ENCODE peak calls at places on chromosomes 11 and 22, in five cellular contexts. O, Q, Y, N and H are unnamed samples. For H3K36me3, the result is how much of the 10 kb centered on the place peaks cover.

GRCh38 chr11:113189909-113190667 is 124.3 kb upstream of the TTC12 start:
- DNase-seq in Q (peak), Y (peak), O (no peak), N (no peak), H (peak)

GRCh38 chr22:33477131-33478111 is 419.2 kb upstream of the SYN3 start:
- DNase-seq in Q (no peak), N (no peak), Y (peak), O (no peak), H (no peak)

GRCh38 chr22:48489551-48490512 is 1337.8 kb downstream of the BRD1 start:
- DNase-seq in Y (peak), Q (no peak), O (no peak), N (no peak), H (no peak)

GRCh38 chr11:135027461-135027860 is 615.4 kb upstream of the B3GAT1 start:
- DNase-seq in O (no peak), Y (peak), Q (peak), N (peak), H (no peak)

GRCh38 chr22:50178471-50178864 is 7.2 kb upstream of the TRABD start:
- DNase-seq in O (no peak), N (no peak), Y (no peak), Q (no peak), H (no peak)

GRCh38 chr11:125376856-125377255 is 119.2 kb downstream of the FEZ1 start:
- DNase-seq in Y (peak), O (no peak), Q (no peak), N (no peak), H (no peak)

GRCh38 chr11:13333456-13333957 is 55.9 kb downstream of the BMAL1 start:
- DNase-seq in O (no peak), Y (peak), N (no peak), Q (peak), H (no peak)

GRCh38 chr11:114098927-114099326 is 39.4 kb downstream of the ZBTB16 start:
- DNase-seq in Y (no peak), N (no peak), Q (no peak), O (no peak), H (no peak)

GRCh38 chr11:35144103-35144741 is 5.3 kb downstream of the CD44 start:
- DNase-seq in Y (peak), Q (peak), N (peak), O (peak), H (no peak)

GRCh38 chr22:29316429-29316828 is 932 bp upstream of the RASL10A start:
- DNase-seq in Y (no peak), O (no peak), Q (no peak), N (no peak), H (no peak)

GRCh38 chr22:46576556-46577351 is 39.3 kb upstream of the CELSR1 start:
- DNase-seq in Y (no peak), N (peak), O (peak), Q (no peak), H (no peak)

GRCh38 chr22:35838849-35839646 is 121.4 kb downstream of the APOL5 start:
- DNase-seq in O (no peak), Y (peak), N (peak), Q (peak), H (no peak)

GRCh38 chr11:64026575-64027213 is 9.0 kb upstream of the FLRT1 start:
- DNase-seq in Y (no peak), N (no peak), Q (no peak), O (no peak), H (no peak)

GRCh38 chr22:22800716-22801115 is 86.9 kb upstream of the IGLL5 start:
- DNase-seq in O (no peak), Q (no peak), Y (no peak), N (no peak), H (no peak)

GRCh38 chr11:43581370-43582023 is 99.0 kb upstream of the HSD17B12 start:
- DNase-seq in O (no peak), Q (no peak), Y (no peak), N (no peak), H (no peak)

GRCh38 chr22:43213066-43213465 is 26.1 kb upstream of the TTLL12 start:
- DNase-seq in Q (no peak), O (no peak), N (no peak), Y (no peak), H (no peak)

GRCh38 chr11:121451178-121451981 is 734 bp upstream of the SORL1 start:
- DNase-seq in O (no peak), N (peak), Q (no peak), Y (no peak), H (no peak)

GRCh38 chr11:132058211-132058772 is 687.9 kb downstream of the NTM start:
- DNase-seq in Q (peak), N (no peak), Y (peak), O (no peak), H (no peak)

GRCh38 chr22:37843746-37844089 is 416 bp downstream of the ANKRD54 start:
- DNase-seq in O (no peak), N (peak), Q (no peak), Y (no peak), H (no peak)

GRCh38 chr22:45903355-45904149 is 73.4 kb downstream of the WNT7B start:
- DNase-seq in Y (peak), Q (peak), O (no peak), N (no peak), H (peak)

GRCh38 chr11:61840371-61840770 is 12.3 kb downstream of the FADS2 start:
- DNase-seq in Q (no peak), O (no peak), Y (no peak), N (no peak), H (no peak)

GRCh38 chr11:72574046-72574445 is 100.2 kb downstream of the PDE2A start:
- DNase-seq in N (no peak), Y (no peak), O (no peak), Q (no peak), H (no peak)

GRCh38 chr22:17239156-17239701 is 20.0 kb upstream of the ADA2 start:
- DNase-seq in Q (no peak), Y (no peak), O (no peak), N (no peak), H (no peak)

GRCh38 chr11:133096981-133097380 is 435.3 kb downstream of the OPCML start:
- DNase-seq in Q (no peak), O (no peak), Y (no peak), N (no peak), H (no peak)

GRCh38 chr11:13294771-13295579 is 17.4 kb downstream of the BMAL1 start:
- DNase-seq in Y (no peak), Q (no peak), O (no peak), N (no peak), H (no peak)

GRCh38 chr11:103317118-103317517 is 207.9 kb downstream of the DYNC2H1 start:
- DNase-seq in Y (peak), O (no peak), Q (peak), N (no peak), H (no peak)

GRCh38 chr11:118689503-118689851 is 10.0 kb upstream of the TREH start:
- DNase-seq in Y (no peak), N (no peak), O (no peak), Q (no peak), H (no peak)

GRCh38 chr11:67640021-67640757 is 626 bp upstream of the TBX10 start:
- DNase-seq in O (peak), Q (peak), N (peak), Y (no peak), H (no peak)

GRCh38 chr11:65743928-65744698 is 23.5 kb upstream of the RNASEH2C start:
- DNase-seq in Y (no peak), Q (no peak), O (no peak), N (peak), H (no peak)

GRCh38 chr11:74282863-74283484 is 28.5 kb downstream of the P4HA3 start:
- DNase-seq in N (no peak), O (no peak), Y (no peak), Q (no peak), H (no peak)

GRCh38 chr11:65060913-65061408 is 2.6 kb upstream of the NAALADL1 start:
- DNase-seq in Y (no peak), N (no peak), Q (peak), O (no peak), H (no peak)

GRCh38 chr11:44866301-44866700 is 84.4 kb downstream of the TP53I11 start:
- DNase-seq in O (no peak), Y (no peak), Q (no peak), N (no peak), H (no peak)

GRCh38 chr11:78427615-78428272 is 10.1 kb upstream of the GAB2 start:
- DNase-seq in O (no peak), Q (peak), Y (no peak), N (no peak), H (no peak)

GRCh38 chr11:71488086-71488967 is 35.3 kb downstream of the NADSYN1 start:
- DNase-seq in Q (peak), N (no peak), O (no peak), Y (peak), H (no peak)

GRCh38 chr11:128777369-128778011 is 83.6 kb downstream of the FLI1 start:
- DNase-seq in O (no peak), Y (no peak), N (no peak), Q (no peak), H (no peak)

GRCh38 chr11:34356918-34357645 is 728 bp downstream of the ABTB2 start:
- DNase-seq in O (peak), N (no peak), Q (peak), Y (peak), H (no peak)

GRCh38 chr11:130527648-130528300 is 79.3 kb downstream of the ADAMTS15 start:
- DNase-seq in Q (peak), O (no peak), N (no peak), Y (peak), H (no peak)

DNA sequence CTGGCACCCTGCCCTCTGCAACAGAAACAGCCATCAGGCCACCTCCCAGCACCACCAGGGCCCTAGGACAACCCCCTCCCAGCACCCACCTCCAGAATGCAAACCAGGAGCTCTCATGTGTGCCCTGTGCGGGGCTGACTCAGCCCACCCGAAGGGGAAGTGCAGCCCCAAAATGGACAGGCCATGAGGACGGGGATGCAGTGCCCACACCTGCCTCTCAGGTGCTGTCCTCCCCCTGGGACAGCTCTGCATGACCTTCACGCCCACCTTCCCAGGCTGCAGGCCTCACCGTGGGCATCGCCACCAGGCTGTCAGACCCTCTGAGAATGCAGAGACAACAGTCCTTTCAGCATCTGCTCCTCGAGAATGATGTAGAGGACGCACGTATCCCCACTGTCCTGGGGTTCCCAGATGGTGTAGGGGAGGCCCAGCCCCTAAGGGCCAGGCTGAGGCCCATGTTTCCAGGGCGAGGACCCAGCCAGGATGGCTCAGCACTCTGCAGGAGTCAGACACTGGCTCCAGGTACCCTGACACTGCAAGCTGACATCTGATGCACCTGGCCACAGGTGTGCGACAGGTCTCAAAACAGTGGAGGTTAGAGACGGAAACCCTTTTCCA is 13.5 kb downstream of the MOB2 start:
- DNase-seq in Q (no peak), O (no peak), N (no peak), Y (no peak), H (no peak)
- H3K36me3 ChIP-seq in Q (under half), O (under half), N (under half), Y (under half), H (under half)

GRCh38 chr11:68890490-68891231 is 13.0 kb downstream of the MRPL21 start:
- DNase-seq in N (no peak), Q (no peak), O (no peak), Y (peak), H (peak)
- TF ChIP-seq CTCF in N (no peak), Q (no peak), O (no peak), Y (no peak), H (no peak)

GRCh38 chr11:23226331-23226909 is 366.1 kb upstream of the CCDC179 start:
- DNase-seq in N (no peak), O (no peak), Q (peak), Y (peak), H (no peak)
- H3K4me3 ChIP-seq in N (no peak), O (no peak), Q (no peak), Y (no peak), H (no peak)

DNA sequence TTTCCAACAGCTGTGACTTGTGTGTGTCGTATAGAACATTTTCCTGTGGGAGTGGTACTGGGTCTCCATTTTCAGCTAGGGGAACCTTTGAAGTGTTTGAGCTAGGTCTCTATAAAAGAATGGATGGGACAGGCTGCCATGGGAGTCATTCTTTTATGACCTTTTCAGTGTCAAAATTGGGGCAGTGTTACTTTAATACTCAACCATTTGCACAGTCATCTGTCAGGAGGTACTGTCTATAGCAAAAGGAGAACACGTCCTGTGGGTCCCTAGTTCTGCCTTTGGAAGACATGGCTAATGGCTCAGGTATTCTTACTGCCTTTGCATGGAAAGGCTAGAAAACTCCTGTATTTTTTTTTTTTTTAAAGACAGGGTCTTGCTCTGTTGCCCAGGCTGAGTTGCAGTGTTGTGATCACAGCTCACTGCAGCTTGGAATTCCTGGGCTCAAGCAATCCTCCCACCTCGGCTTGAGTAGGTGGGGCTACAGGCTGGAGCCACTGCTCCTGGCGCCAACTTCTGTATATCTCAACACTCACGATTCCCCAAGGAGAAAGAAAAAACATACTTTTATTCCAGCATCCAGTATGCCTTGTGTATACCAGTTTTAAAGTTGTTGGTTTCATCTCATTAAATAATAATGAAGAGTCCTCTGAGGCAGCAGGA is 2.1 kb upstream of the ATF4 start:
- DNase-seq in Y (no peak), N (no peak), Q (no peak), O (no peak), H (no peak)
- H3K36me3 ChIP-seq in Y (under half), N (half or more), Q (under half), O (under half), H (under half)

GRCh38 chr11:86246293-86246675 is 1.7 kb downstream of the EED start:
- DNase-seq in Q (no peak), Y (no peak), O (no peak), N (no peak), H (no peak)

GRCh38 chr11:86244063-86244521 is 461 bp upstream of the EED start:
- DNase-seq in N (peak), Q (peak), O (peak), Y (peak), H (no peak)

GRCh38 chr11:86243377-86243776 is 1.2 kb upstream of the EED start:
- DNase-seq in N (no peak), Q (no peak), O (no peak), Y (no peak), H (no peak)

GRCh38 chr11:86245369-86246292 is 1.1 kb downstream of the EED start:
- DNase-seq in Y (no peak), N (peak), Q (peak), O (peak), H (no peak)

DNA sequence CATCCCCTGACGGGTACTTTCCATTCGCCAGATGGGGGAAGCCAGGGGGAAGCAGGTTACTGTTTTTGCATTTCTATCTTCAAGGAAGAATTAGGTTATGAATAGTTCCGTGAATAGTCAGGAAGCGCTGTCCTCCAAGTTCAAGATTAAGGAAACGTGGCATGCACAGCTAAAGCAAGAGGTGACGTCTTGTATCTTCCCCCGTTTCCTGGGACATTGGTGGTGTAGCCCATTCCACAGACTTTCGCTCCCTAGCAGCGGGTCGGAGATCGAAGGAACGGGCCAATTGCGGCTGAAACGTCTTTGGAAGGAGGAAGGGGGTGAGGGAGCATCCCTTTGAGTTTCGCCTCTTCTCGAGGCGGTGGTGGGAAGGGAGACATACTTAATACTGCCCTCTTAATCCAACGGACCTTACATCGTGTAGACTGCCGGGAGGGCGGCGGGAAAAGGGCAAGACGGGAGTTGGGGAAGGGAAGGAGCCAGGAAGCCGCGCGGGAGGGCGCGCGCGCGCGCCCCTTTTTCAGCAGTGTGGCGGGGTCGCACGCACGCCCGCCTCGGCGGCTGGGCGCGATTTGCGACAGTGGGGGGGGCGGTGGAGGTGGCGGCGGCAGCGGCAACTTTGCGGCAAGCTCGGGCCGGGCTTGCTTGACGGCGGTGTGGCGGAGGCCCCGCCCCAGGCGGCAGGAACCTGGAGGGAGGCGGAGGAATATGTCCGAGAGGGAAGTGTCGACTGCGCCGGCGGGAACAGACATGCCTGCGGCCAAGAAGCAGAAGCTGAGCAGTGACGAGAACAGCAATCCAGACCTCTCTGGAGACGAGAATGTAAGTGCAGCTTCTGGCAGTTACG is at the start of gene EED:
- DNase-seq in Y (peak), Q (peak), N (peak), O (peak), H (peak)
- TF ChIP-seq CTCF in Y (no peak), Q (no peak), N (no peak), O (no peak), H (no peak)